ENCODE peak calls at places on chromosomes 4 and X, in nine cellular contexts. I, X, C, K, R, E, N, T and Z are unnamed samples.

GRCh38 chr4:8910100-8910821 is 38.6 kb upstream of the HMX1 start:
- DNase-seq in R (peak; percentile 3), E (no peak), I (no peak), X (no peak), N (no peak), C (no peak), T (no peak), K (no peak), Z (no peak)

GRCh38 chr4:88439161-88439760 is 17.7 kb upstream of the HERC5 start:
- DNase-seq in R (no peak), X (no peak), K (no peak), E (no peak), I (no peak), T (no peak), N (no peak), C (no peak), Z (peak; percentile 60)

GRCh38 chr4:73798842-73799241 is 37.6 kb upstream of the CXCL6 start:
- DNase-seq in E (no peak), K (no peak), R (no peak), T (no peak), X (no peak), N (no peak), I (no peak), C (no peak), Z (no peak)

GRCh38 chrX:19964017-19964710 is 26.7 kb downstream of the BCLAF3 start:
- DNase-seq in I (peak; percentile 31), X (no peak), T (no peak), E (no peak), N (no peak), C (no peak), R (no peak), K (peak; percentile 28), Z (peak; percentile 56)

GRCh38 chr4:26145212-26145611 is 175.6 kb upstream of the RBPJ start:
- DNase-seq in I (no peak), R (no peak), X (no peak), N (no peak), C (no peak), T (no peak), K (no peak), E (no peak), Z (no peak)

GRCh38 chrX:17779434-17779833 is 42.1 kb downstream of the SCML1 start:
- DNase-seq in X (no peak), R (no peak), C (no peak), E (no peak), K (no peak), I (no peak), N (no peak), T (no peak), Z (no peak)

GRCh38 chr4:66590488-66591215 is 920.4 kb upstream of the EPHA5 start:
- DNase-seq in R (no peak), X (peak; percentile 46), E (no peak), N (no peak), C (no peak), K (no peak), T (peak; percentile 3), I (no peak), Z (no peak)

GRCh38 chr4:157808796-157809408 is 363.9 kb downstream of the GASK1B start:
- DNase-seq in R (no peak), X (no peak), E (no peak), I (no peak), T (no peak), N (no peak), K (no peak), C (no peak), Z (no peak)

GRCh38 chr4:139177888-139178609 is 1.0 kb upstream of the ELF2 start:
- DNase-seq in T (peak; percentile 91), X (peak; percentile 97), N (peak; percentile 94), I (peak; percentile 85), K (peak; percentile 89), E (peak; percentile 90), C (peak; percentile 71), R (peak; percentile 96), Z (peak; percentile 93)

GRCh38 chrX:120672389-120672788 is 42.5 kb upstream of the C1GALT1C1 start:
- DNase-seq in C (no peak), R (no peak), X (peak; percentile 92), N (no peak), T (peak; percentile 64), I (no peak), K (no peak), E (no peak), Z (peak; percentile 72)

GRCh38 chrX:13048265-13048664 is 3.8 kb upstream of the FAM9C start:
- DNase-seq in N (no peak), I (no peak), E (no peak), T (peak; percentile 65), K (no peak), C (no peak), X (no peak), R (no peak), Z (peak; percentile 79)

GRCh38 chrX:1546601-1547275 is 9.8 kb upstream of the P2RY8 start:
- DNase-seq in K (no peak), R (no peak), I (no peak), T (no peak), N (no peak), C (no peak), X (no peak), E (no peak), Z (no peak)

GRCh38 chr4:16262188-16262587 is 35.9 kb upstream of the TAPT1 start:
- DNase-seq in I (no peak), R (no peak), N (peak; percentile 85), C (no peak), T (no peak), X (no peak), E (no peak), K (no peak), Z (no peak)

GRCh38 chrX:65821721-65822496 is 154.5 kb downstream of the MSN start:
- DNase-seq in K (peak; percentile 54), C (peak; percentile 2), E (peak; percentile 55), R (peak; percentile 53), T (no peak), X (no peak), I (peak; percentile 6), N (no peak), Z (no peak)

GRCh38 chr4:81455895-81456294 is 15.8 kb downstream of the RASGEF1B start:
- DNase-seq in R (no peak), X (no peak), K (no peak), C (no peak), I (no peak), E (no peak), T (no peak), N (no peak), Z (no peak)

GRCh38 chrX:1398431-1399340 is 6.8 kb upstream of the SLC25A6 start:
- DNase-seq in I (no peak), N (no peak), T (peak; percentile 16), E (peak; percentile 39), C (no peak), R (no peak), K (no peak), X (peak; percentile 42), Z (no peak)

GRCh38 chr4:152485726-152486276 is 50.1 kb downstream of the FBXW7 start:
- DNase-seq in X (peak; percentile 85), K (no peak), E (peak; percentile 50), T (peak; percentile 94), N (no peak), R (no peak), C (no peak), I (peak; percentile 2), Z (peak; percentile 83)

GRCh38 chrX:23901065-23901464 is 6.7 kb downstream of the APOO start:
- DNase-seq in C (no peak), X (peak; percentile 79), N (no peak), T (peak; percentile 84), I (no peak), E (no peak), R (no peak), K (no peak), Z (peak; percentile 97)

GRCh38 chrX:11600578-11600977 is 65.1 kb downstream of the ARHGAP6 start:
- DNase-seq in I (no peak), X (no peak), E (no peak), R (no peak), C (no peak), T (no peak), N (no peak), K (no peak), Z (no peak)